ENCODE peak calls at places on chromosomes 4 and X, in six cellular contexts. One of them, this sample, is unnamed.

GRCh38 chr4:16667464-16667863 is 231.0 kb downstream of the LDB2 start:
- DNase-seq in IMR-90: peak
- DNase-seq in cardiac muscle cell: peak
- DNase-seq in OCI-LY7: no peak
- DNase-seq in right lobe of liver: no peak
- DNase-seq in upper lobe of right lung: no peak
- DNase-seq in this sample: no peak

GRCh38 chr4:173264245-173264959 is 69.8 kb downstream of the HMGB2 start:
- DNase-seq in IMR-90: peak
- DNase-seq in cardiac muscle cell: peak
- DNase-seq in OCI-LY7: peak
- DNase-seq in upper lobe of right lung: no peak
- DNase-seq in right lobe of liver: no peak
- DNase-seq in this sample: no peak

GRCh38 chrX:124217289-124218251 is 114.9 kb upstream of the TEX13D start:
- DNase-seq in cardiac muscle cell: peak
- DNase-seq in IMR-90: no peak
- DNase-seq in right lobe of liver: no peak
- DNase-seq in OCI-LY7: peak
- DNase-seq in upper lobe of right lung: no peak
- DNase-seq in this sample: no peak

GRCh38 chrX:24276011-24276410 is 37.9 kb downstream of the SUPT20HL2 start:
- DNase-seq in IMR-90: no peak
- DNase-seq in cardiac muscle cell: peak
- DNase-seq in right lobe of liver: no peak
- DNase-seq in upper lobe of right lung: no peak
- DNase-seq in OCI-LY7: no peak
- DNase-seq in this sample: no peak

GRCh38 chr4:24260922-24261581 is 323.3 kb downstream of the DHX15 start:
- DNase-seq in cardiac muscle cell: no peak
- DNase-seq in OCI-LY7: no peak
- DNase-seq in right lobe of liver: no peak
- DNase-seq in upper lobe of right lung: no peak
- DNase-seq in IMR-90: no peak
- DNase-seq in this sample: no peak

GRCh38 chrX:40096395-40097091 is 1.2 kb downstream of the BCOR start:
- DNase-seq in OCI-LY7: peak
- DNase-seq in IMR-90: peak
- DNase-seq in cardiac muscle cell: peak
- DNase-seq in right lobe of liver: peak
- DNase-seq in upper lobe of right lung: peak
- DNase-seq in this sample: no peak

GRCh38 chr4:52037730-52038108 is 380 bp downstream of the SGCB start:
- DNase-seq in IMR-90: peak
- DNase-seq in upper lobe of right lung: no peak
- DNase-seq in right lobe of liver: no peak
- DNase-seq in cardiac muscle cell: peak
- DNase-seq in OCI-LY7: peak
- DNase-seq in this sample: no peak

GRCh38 chr4:114005569-114006442 is 26.4 kb upstream of the ARSJ start:
- DNase-seq in cardiac muscle cell: peak
- DNase-seq in IMR-90: peak
- DNase-seq in upper lobe of right lung: no peak
- DNase-seq in OCI-LY7: no peak
- DNase-seq in right lobe of liver: no peak
- DNase-seq in this sample: no peak

GRCh38 chrX:71634366-71634765 is 16.1 kb upstream of the CXCR3 start:
- DNase-seq in IMR-90: no peak
- DNase-seq in upper lobe of right lung: no peak
- DNase-seq in right lobe of liver: no peak
- DNase-seq in OCI-LY7: no peak
- DNase-seq in cardiac muscle cell: peak
- DNase-seq in this sample: no peak

GRCh38 chr4:16824278-16824806 is 74.1 kb downstream of the LDB2 start:
- DNase-seq in upper lobe of right lung: no peak
- DNase-seq in IMR-90: no peak
- DNase-seq in right lobe of liver: no peak
- DNase-seq in cardiac muscle cell: no peak
- DNase-seq in OCI-LY7: no peak
- DNase-seq in this sample: no peak

GRCh38 chr4:112145820-112146813 is 863 bp downstream of the FAM241A start:
- DNase-seq in cardiac muscle cell: peak
- DNase-seq in OCI-LY7: peak
- DNase-seq in upper lobe of right lung: peak
- DNase-seq in IMR-90: peak
- DNase-seq in right lobe of liver: peak
- DNase-seq in this sample: peak

GRCh38 chr4:29549308-29549707 is 1170.9 kb upstream of the PCDH7 start:
- DNase-seq in OCI-LY7: no peak
- DNase-seq in cardiac muscle cell: no peak
- DNase-seq in right lobe of liver: no peak
- DNase-seq in IMR-90: peak
- DNase-seq in upper lobe of right lung: no peak
- DNase-seq in this sample: no peak

GRCh38 chrX:9465380-9466114 is 689 bp downstream of the TBL1X start:
- DNase-seq in right lobe of liver: peak
- DNase-seq in upper lobe of right lung: peak
- DNase-seq in IMR-90: no peak
- DNase-seq in cardiac muscle cell: no peak
- DNase-seq in OCI-LY7: peak
- DNase-seq in this sample: peak

GRCh38 chrX:134315893-134316292 is 78.9 kb downstream of the CCDC160 start:
- DNase-seq in cardiac muscle cell: no peak
- DNase-seq in IMR-90: no peak
- DNase-seq in upper lobe of right lung: no peak
- DNase-seq in OCI-LY7: no peak
- DNase-seq in right lobe of liver: no peak
- DNase-seq in this sample: no peak

GRCh38 chr4:101222156-101222845 is 125.0 kb downstream of the PPP3CA start:
- DNase-seq in cardiac muscle cell: no peak
- DNase-seq in OCI-LY7: no peak
- DNase-seq in IMR-90: peak
- DNase-seq in upper lobe of right lung: no peak
- DNase-seq in right lobe of liver: no peak
- DNase-seq in this sample: no peak

GRCh38 chrX:18252644-18253359 is 32.1 kb upstream of the BEND2 start:
- DNase-seq in IMR-90: peak
- DNase-seq in upper lobe of right lung: no peak
- DNase-seq in cardiac muscle cell: peak
- DNase-seq in right lobe of liver: no peak
- DNase-seq in OCI-LY7: no peak
- DNase-seq in this sample: no peak

GRCh38 chrX:150575415-150575814 is 7.0 kb downstream of the MTM1 start:
- DNase-seq in upper lobe of right lung: no peak
- DNase-seq in OCI-LY7: no peak
- DNase-seq in right lobe of liver: no peak
- DNase-seq in IMR-90: peak
- DNase-seq in cardiac muscle cell: peak
- DNase-seq in this sample: no peak

GRCh38 chrX:3143043-3143799 is 102.0 kb downstream of the ARSF start:
- DNase-seq in IMR-90: no peak
- DNase-seq in upper lobe of right lung: no peak
- DNase-seq in cardiac muscle cell: no peak
- DNase-seq in right lobe of liver: no peak
- DNase-seq in OCI-LY7: peak
- DNase-seq in this sample: no peak

GRCh38 chr4:10226756-10227155 is 110.2 kb upstream of the WDR1 start:
- DNase-seq in cardiac muscle cell: peak
- DNase-seq in OCI-LY7: no peak
- DNase-seq in right lobe of liver: no peak
- DNase-seq in IMR-90: no peak
- DNase-seq in upper lobe of right lung: no peak
- DNase-seq in this sample: no peak

GRCh38 chr4:149980941-149981340 is 97.3 kb upstream of the DCLK2 start:
- DNase-seq in upper lobe of right lung: no peak
- DNase-seq in OCI-LY7: peak
- DNase-seq in right lobe of liver: no peak
- DNase-seq in IMR-90: peak
- DNase-seq in cardiac muscle cell: peak
- DNase-seq in this sample: no peak

GRCh38 chr4:83125738-83126141 is 11.2 kb upstream of the PLAC8 start:
- DNase-seq in upper lobe of right lung: no peak
- DNase-seq in IMR-90: no peak
- DNase-seq in OCI-LY7: no peak
- DNase-seq in cardiac muscle cell: no peak
- DNase-seq in right lobe of liver: no peak
- DNase-seq in this sample: no peak

GRCh38 chrX:129769467-129770154 is 10.1 kb upstream of the SASH3 start:
- DNase-seq in upper lobe of right lung: no peak
- DNase-seq in cardiac muscle cell: no peak
- DNase-seq in IMR-90: no peak
- DNase-seq in right lobe of liver: peak
- DNase-seq in OCI-LY7: peak
- DNase-seq in this sample: no peak

GRCh38 chr4:165592386-165592785 is 213.6 kb downstream of the CPE start:
- DNase-seq in right lobe of liver: no peak
- DNase-seq in OCI-LY7: no peak
- DNase-seq in IMR-90: no peak
- DNase-seq in upper lobe of right lung: no peak
- DNase-seq in cardiac muscle cell: peak
- DNase-seq in this sample: no peak

GRCh38 chr4:1808396-1808795 is 15.3 kb downstream of the FGFR3 start:
- DNase-seq in right lobe of liver: no peak
- DNase-seq in cardiac muscle cell: no peak
- DNase-seq in upper lobe of right lung: no peak
- DNase-seq in IMR-90: no peak
- DNase-seq in OCI-LY7: no peak
- DNase-seq in this sample: no peak

GRCh38 chrX:56233682-56234081 is 1.5 kb downstream of the KLF8 start:
- DNase-seq in OCI-LY7: no peak
- DNase-seq in upper lobe of right lung: peak
- DNase-seq in IMR-90: no peak
- DNase-seq in right lobe of liver: no peak
- DNase-seq in cardiac muscle cell: peak
- DNase-seq in this sample: no peak

DNA sequence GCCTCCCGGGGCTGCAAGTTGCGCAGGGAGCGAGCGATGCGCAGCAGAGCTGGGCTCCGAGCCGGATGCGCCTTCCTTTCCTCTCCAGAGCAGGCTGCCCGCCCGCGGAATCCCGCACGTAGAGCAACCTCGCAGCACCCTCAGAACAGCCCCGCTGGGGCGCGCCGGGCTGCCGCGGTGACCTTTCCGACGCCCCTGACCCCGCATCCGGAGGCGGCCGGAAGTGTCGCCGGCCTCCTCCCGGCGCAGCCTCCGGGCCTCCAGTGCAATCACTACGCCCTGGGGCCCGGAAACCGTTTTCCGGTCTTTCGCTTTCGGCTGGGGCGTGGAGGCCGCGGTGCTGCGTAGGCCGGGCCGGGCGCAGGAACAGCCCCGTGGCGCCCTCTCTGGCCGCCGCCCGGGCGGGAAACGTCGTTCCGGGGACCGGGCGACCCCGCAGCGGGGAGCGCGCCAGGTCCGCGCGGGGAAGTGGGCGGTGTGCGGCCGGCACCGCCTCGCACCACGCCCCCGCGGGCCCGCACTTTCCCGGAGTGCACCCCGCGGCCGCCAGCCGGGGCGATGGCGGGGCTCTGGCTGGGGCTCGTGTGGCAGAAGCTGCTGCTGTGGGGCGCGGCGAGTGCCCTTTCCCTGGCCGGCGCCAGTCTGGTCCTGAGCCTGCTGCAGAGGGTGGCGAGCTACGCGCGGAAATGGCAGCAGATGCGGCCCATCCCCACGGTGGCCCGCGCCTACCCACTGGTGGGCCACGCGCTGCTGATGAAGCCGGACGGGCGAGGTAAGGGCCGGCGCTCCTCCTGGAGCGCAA is at the start of gene CYP4V2:
- DNase-seq in cardiac muscle cell: peak
- DNase-seq in IMR-90: peak
- DNase-seq in upper lobe of right lung: peak
- DNase-seq in right lobe of liver: peak
- DNase-seq in OCI-LY7: peak
- DNase-seq in this sample: peak
- TF ChIP-seq CTCF in cardiac muscle cell: peak
- TF ChIP-seq CTCF in IMR-90: peak
- TF ChIP-seq CTCF in upper lobe of right lung: peak
- TF ChIP-seq CTCF in right lobe of liver: peak
- TF ChIP-seq CTCF in OCI-LY7: peak
- TF ChIP-seq CTCF in this sample: peak

DNA sequence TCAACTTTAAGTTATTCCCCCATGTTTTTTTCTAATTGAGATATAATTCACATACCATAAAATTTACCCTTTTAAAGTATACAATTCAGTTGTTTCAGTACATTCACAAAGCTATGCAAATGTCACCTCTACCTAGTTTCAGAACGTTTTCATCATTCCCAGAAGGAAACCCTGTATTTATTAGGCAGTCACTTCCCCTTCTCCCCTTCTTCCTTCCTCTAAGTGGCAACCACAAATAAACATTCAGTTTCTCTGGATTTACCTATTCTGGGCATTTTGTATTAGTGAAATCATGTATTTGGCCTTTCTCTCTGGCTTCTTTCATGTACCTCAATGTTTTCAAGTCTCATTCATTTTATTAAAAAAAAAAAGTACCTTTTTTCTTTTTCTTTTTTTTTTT is 101.9 kb downstream of the TET2 start:
- DNase-seq in right lobe of liver: no peak
- DNase-seq in OCI-LY7: no peak
- DNase-seq in cardiac muscle cell: no peak
- DNase-seq in IMR-90: no peak
- DNase-seq in upper lobe of right lung: no peak
- DNase-seq in this sample: no peak
- TF ChIP-seq CTCF in right lobe of liver: no peak
- TF ChIP-seq CTCF in OCI-LY7: no peak
- TF ChIP-seq CTCF in cardiac muscle cell: no peak
- TF ChIP-seq CTCF in IMR-90: no peak
- TF ChIP-seq CTCF in upper lobe of right lung: no peak
- TF ChIP-seq CTCF in this sample: no peak

GRCh38 chrX:53309837-53310236 is 28.5 kb upstream of the IQSEC2 start:
- DNase-seq in OCI-LY7: no peak
- DNase-seq in upper lobe of right lung: no peak
- DNase-seq in right lobe of liver: no peak
- DNase-seq in cardiac muscle cell: no peak
- DNase-seq in IMR-90: no peak
- DNase-seq in this sample: no peak
- TF ChIP-seq CTCF in OCI-LY7: no peak
- TF ChIP-seq CTCF in upper lobe of right lung: no peak
- TF ChIP-seq CTCF in right lobe of liver: no peak
- TF ChIP-seq CTCF in cardiac muscle cell: no peak
- TF ChIP-seq CTCF in IMR-90: no peak
- TF ChIP-seq CTCF in this sample: no peak

GRCh38 chr4:21454831-21455230 is 493.7 kb downstream of the KCNIP4 start:
- DNase-seq in right lobe of liver: no peak
- DNase-seq in upper lobe of right lung: no peak
- DNase-seq in IMR-90: no peak
- DNase-seq in cardiac muscle cell: no peak
- DNase-seq in OCI-LY7: no peak
- DNase-seq in this sample: no peak

GRCh38 chr4:21452931-21453330 is 495.6 kb downstream of the KCNIP4 start:
- DNase-seq in cardiac muscle cell: no peak
- DNase-seq in IMR-90: no peak
- DNase-seq in upper lobe of right lung: no peak
- DNase-seq in OCI-LY7: no peak
- DNase-seq in right lobe of liver: no peak
- DNase-seq in this sample: no peak

GRCh38 chr4:21451032-21451431 is 497.5 kb downstream of the KCNIP4 start:
- DNase-seq in IMR-90: peak
- DNase-seq in OCI-LY7: no peak
- DNase-seq in upper lobe of right lung: no peak
- DNase-seq in cardiac muscle cell: peak
- DNase-seq in right lobe of liver: no peak
- DNase-seq in this sample: no peak

GRCh38 chr4:21457086-21457840 is 491.3 kb downstream of the KCNIP4 start:
- DNase-seq in cardiac muscle cell: no peak
- DNase-seq in IMR-90: no peak
- DNase-seq in upper lobe of right lung: no peak
- DNase-seq in OCI-LY7: no peak
- DNase-seq in right lobe of liver: no peak
- DNase-seq in this sample: no peak

GRCh38 chr4:21454196-21454595 is 494.4 kb downstream of the KCNIP4 start:
- DNase-seq in OCI-LY7: no peak
- DNase-seq in IMR-90: no peak
- DNase-seq in right lobe of liver: no peak
- DNase-seq in upper lobe of right lung: no peak
- DNase-seq in cardiac muscle cell: no peak
- DNase-seq in this sample: no peak
- TF ChIP-seq CTCF in OCI-LY7: no peak
- TF ChIP-seq CTCF in IMR-90: no peak
- TF ChIP-seq CTCF in right lobe of liver: no peak
- TF ChIP-seq CTCF in upper lobe of right lung: no peak
- TF ChIP-seq CTCF in cardiac muscle cell: no peak
- TF ChIP-seq CTCF in this sample: no peak